ENCODE peak calls at places on chromosome 3, in nine cellular contexts. A is activated T-helper 1 cell treated with Interleukin-2 at 50 U/mL for 16 hours; L is GM20000; U is Daoy; N is M059J; H is NCI-H69; D is GM12878; Q is stimulated activated CD4-positive, alpha-beta T cell treated with anti-CD3 and anti-CD28 coated beads, Interleukin-12 subunit alpha, Interleukin-12 subunit beta, amount 100 ng/mL, for 24 hours; R is Kasumi-1. M is an unnamed sample.

GRCh38 chr3:49882182-49882581 is 12.5 kb upstream of the CAMKV start:
- DNase-seq in A (no peak), L (no peak), U (no peak), N (no peak), H (no peak), D (no peak), Q (no peak), R (no peak), M (no peak)

GRCh38 chr3:170622369-170623159 is 36.7 kb upstream of the SLC7A14 start:
- DNase-seq in A (no peak), L (no peak), U (peak), N (no peak), H (peak), D (no peak), Q (no peak), R (no peak), M (no peak)

GRCh38 chr3:47413751-47414150 is 32.9 kb downstream of the PTPN23 start:
- DNase-seq in A (no peak), L (no peak), U (no peak), N (no peak), H (no peak), D (no peak), Q (no peak), R (no peak), M (no peak)

GRCh38 chr3:20100106-20100605 is 59.9 kb downstream of the KAT2B start:
- DNase-seq in A (no peak), L (no peak), U (no peak), N (no peak), H (no peak), D (no peak), Q (no peak), R (no peak), M (no peak)

GRCh38 chr3:156259896-156260788 is 139.8 kb downstream of the KCNAB1 start:
- DNase-seq in A (no peak), L (no peak), U (no peak), N (no peak), H (no peak), D (no peak), Q (no peak), R (no peak), M (no peak)

GRCh38 chr3:55446860-55447259 is 40.2 kb downstream of the WNT5A start:
- DNase-seq in A (no peak), L (no peak), U (no peak), N (no peak), H (peak), D (no peak), Q (no peak), R (no peak), M (no peak)

GRCh38 chr3:42503251-42503924 is 945 bp downstream of the VIPR1 start:
- DNase-seq in A (no peak), L (no peak), U (no peak), N (no peak), H (no peak), D (no peak), Q (no peak), R (no peak), M (no peak)

GRCh38 chr3:57006048-57006709 is 54.3 kb upstream of the SPATA12 start:
- DNase-seq in A (no peak), L (no peak), U (no peak), N (no peak), H (peak), D (no peak), Q (no peak), R (no peak), M (no peak)

GRCh38 chr3:83934208-83935150 is 1024.3 kb upstream of the CADM2 start:
- DNase-seq in A (no peak), L (no peak), U (no peak), N (no peak), H (peak), D (peak), Q (no peak), R (peak), M (peak)

GRCh38 chr3:46609074-46609735 is 3.1 kb upstream of the FAM240A start:
- DNase-seq in A (no peak), L (no peak), U (no peak), N (peak), H (no peak), D (no peak), Q (no peak), R (no peak), M (no peak)

GRCh38 chr3:133459400-133459799 is 59.5 kb downstream of the BFSP2 start:
- DNase-seq in A (no peak), L (no peak), U (no peak), N (no peak), H (no peak), D (no peak), Q (no peak), R (no peak), M (no peak)

GRCh38 chr3:169060037-169060436 is 603.5 kb downstream of the MECOM start:
- DNase-seq in A (no peak), L (no peak), U (no peak), N (peak), H (peak), D (no peak), Q (no peak), R (no peak), M (no peak)

GRCh38 chr3:71478568-71478967 is 105.0 kb downstream of the FOXP1 start:
- DNase-seq in A (peak), L (no peak), U (peak), N (peak), H (no peak), D (no peak), Q (peak), R (no peak), M (peak)

GRCh38 chr3:151969026-151969658 is 95.7 kb downstream of the SUCNR1 start:
- DNase-seq in A (no peak), L (no peak), U (no peak), N (no peak), H (no peak), D (no peak), Q (no peak), R (no peak), M (no peak)

GRCh38 chr3:64417816-64418215 is 192.6 kb upstream of the PRICKLE2 start:
- DNase-seq in A (no peak), L (no peak), U (peak), N (peak), H (peak), D (peak), Q (no peak), R (no peak), M (no peak)

GRCh38 chr3:138354376-138354775 is 6.0 kb downstream of the MRAS start:
- DNase-seq in A (no peak), L (no peak), U (no peak), N (no peak), H (no peak), D (no peak), Q (no peak), R (no peak), M (no peak)

GRCh38 chr3:125003369-125003853 is 52.4 kb downstream of the HEG1 start:
- DNase-seq in A (no peak), L (no peak), U (no peak), N (peak), H (no peak), D (no peak), Q (no peak), R (no peak), M (no peak)

GRCh38 chr3:170076715-170077238 is 39.0 kb downstream of the GPR160 start:
- DNase-seq in A (no peak), L (no peak), U (no peak), N (peak), H (no peak), D (no peak), Q (no peak), R (peak), M (no peak)

GRCh38 chr3:54819926-54820325 is 107.9 kb downstream of the LRTM1 start:
- DNase-seq in A (no peak), L (no peak), U (no peak), N (no peak), H (no peak), D (no peak), Q (no peak), R (no peak), M (no peak)

GRCh38 chr3:178001670-178002101 is 534.5 kb upstream of the KCNMB2 start:
- DNase-seq in A (no peak), L (peak), U (no peak), N (no peak), H (no peak), D (no peak), Q (no peak), R (peak), M (no peak)

GRCh38 chr3:141093971-141094401 is 42.8 kb downstream of the SPSB4 start:
- DNase-seq in A (no peak), L (no peak), U (peak), N (peak), H (peak), D (no peak), Q (no peak), R (no peak), M (peak)

GRCh38 chr3:30203301-30203700 is 403.1 kb upstream of the TGFBR2 start:
- DNase-seq in A (no peak), L (no peak), U (no peak), N (peak), H (no peak), D (no peak), Q (no peak), R (no peak), M (no peak)

GRCh38 chr3:44104043-44104442 is 137.6 kb upstream of the TOPAZ1 start:
- DNase-seq in A (no peak), L (no peak), U (no peak), N (no peak), H (no peak), D (no peak), Q (no peak), R (no peak), M (no peak)

GRCh38 chr3:65733459-65733858 is 305.3 kb downstream of the MAGI1 start:
- DNase-seq in A (no peak), L (no peak), U (no peak), N (no peak), H (no peak), D (no peak), Q (no peak), R (no peak), M (no peak)

M was measured in epithelial cell of prostate.